ENCODE peak calls at places on chromosomes 2 and 18, in seven cellular contexts. H is testis, U is left ventricle myocardium inferior, O is HCT116, F is ovary, Q is stomach, Z is Panc1. G is an unnamed sample.
A peak's percentile ranks its signal among the peaks of the same experiment; 100 is the strongest.

GRCh38 chr2:149611100-149611820 is 23.7 kb upstream of the MMADHC start:
- DNase-seq in H (no peak), U (no peak), O (no peak), F (no peak), Q (no peak), Z (no peak), G (no peak)

GRCh38 chr2:95017308-95017630 is 8.2 kb upstream of the MAL start:
- DNase-seq in H (no peak), U (no peak), O (no peak), F (no peak), Q (no peak), Z (no peak), G (peak; percentile 39)

GRCh38 chr2:208541982-208542464 is 135.4 kb downstream of the PTH2R start:
- DNase-seq in H (no peak), U (no peak), O (no peak), F (no peak), Q (no peak), Z (no peak), G (no peak)

GRCh38 chr2:126658910-126659613 is 3.1 kb downstream of the GYPC start:
- DNase-seq in H (peak; percentile 41), U (peak; percentile 78), O (no peak), F (peak; percentile 64), Q (peak; percentile 54), Z (no peak), G (no peak)

GRCh38 chr2:165911981-165912380 is 41.6 kb downstream of the TTC21B start:
- DNase-seq in H (no peak), U (no peak), O (no peak), F (no peak), Q (no peak), Z (no peak), G (no peak)

GRCh38 chr2:218518876-218519275 is 49.3 kb downstream of the USP37 start:
- DNase-seq in H (no peak), U (no peak), O (no peak), F (no peak), Q (no peak), Z (no peak), G (no peak)

GRCh38 chr2:70509565-70509964 is 44.1 kb downstream of the TGFA start:
- DNase-seq in H (no peak), U (no peak), O (no peak), F (no peak), Q (peak; percentile 36), Z (no peak), G (peak; percentile 64)

GRCh38 chr2:109321570-109321969 is 192.6 kb downstream of the SH3RF3 start:
- DNase-seq in H (no peak), U (no peak), O (no peak), F (no peak), Q (no peak), Z (no peak), G (no peak)

GRCh38 chr2:67050621-67051020 is 346.5 kb upstream of the ETAA1 start:
- DNase-seq in H (no peak), U (no peak), O (no peak), F (no peak), Q (no peak), Z (no peak), G (no peak)

GRCh38 chr18:8834837-8835236 is 129.5 kb downstream of the MTCL1 start:
- DNase-seq in H (no peak), U (no peak), O (no peak), F (no peak), Q (no peak), Z (no peak), G (no peak)

GRCh38 chr2:224885836-224886547 is 156.3 kb downstream of the DOCK10 start:
- DNase-seq in H (no peak), U (no peak), O (no peak), F (no peak), Q (no peak), Z (no peak), G (no peak)

GRCh38 chr18:80029690-80030089 is 4.5 kb upstream of the RBFA start:
- DNase-seq in H (no peak), U (no peak), O (no peak), F (no peak), Q (no peak), Z (no peak), G (no peak)

GRCh38 chr2:148300534-148300933 is 279.6 kb downstream of the MBD5 start:
- DNase-seq in H (no peak), U (no peak), O (no peak), F (no peak), Q (no peak), Z (no peak), G (no peak)

GRCh38 chr18:9531791-9532410 is 56.6 kb downstream of the RALBP1 start:
- DNase-seq in H (no peak), U (no peak), O (no peak), F (no peak), Q (no peak), Z (no peak), G (no peak)

GRCh38 chr2:69083126-69083733 is 70.3 kb downstream of the ANTXR1 start:
- DNase-seq in H (no peak), U (no peak), O (no peak), F (no peak), Q (no peak), Z (peak; percentile 39), G (peak; percentile 70)

DNA sequence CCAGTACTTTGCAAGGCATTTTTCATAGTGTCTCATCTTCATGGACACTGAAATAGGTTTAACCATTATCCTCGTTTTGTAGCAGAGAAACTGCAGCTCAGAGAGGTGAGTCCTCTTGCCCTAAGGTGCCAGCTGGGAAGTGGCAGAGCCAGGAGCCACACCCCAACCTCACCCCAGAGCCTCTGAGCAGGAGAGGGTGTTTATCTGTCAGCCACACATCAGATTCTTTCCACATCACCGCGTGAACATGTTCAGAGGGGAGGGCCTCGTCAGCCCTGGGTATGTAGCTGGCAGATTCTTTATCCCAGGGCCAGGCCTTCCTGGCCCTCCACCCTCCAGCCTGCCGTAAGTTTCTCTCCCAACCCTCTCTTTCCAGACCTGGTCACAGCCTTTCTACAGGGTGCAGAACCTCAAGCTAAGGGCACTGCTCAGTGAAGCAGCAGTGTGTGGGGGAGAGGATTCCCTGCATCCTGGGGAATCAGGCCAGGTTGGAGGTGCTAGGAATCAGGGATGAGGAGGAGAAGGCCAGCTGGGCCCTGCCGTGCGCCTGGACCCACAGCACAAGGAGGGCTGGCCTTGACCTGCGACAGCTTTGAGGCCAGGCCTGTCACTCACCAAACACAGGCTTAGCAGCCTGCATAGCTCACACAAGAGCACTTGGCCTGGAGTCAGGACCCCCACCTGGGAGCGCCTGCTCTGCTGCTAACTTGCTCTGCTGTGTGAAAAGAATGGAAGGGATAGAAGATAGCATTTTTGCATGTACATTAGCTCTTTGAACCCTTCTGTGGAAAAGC is 111.3 kb upstream of the MCFD2 start:
- DNase-seq in H (no peak), U (no peak), O (no peak), F (no peak), Q (no peak), Z (no peak), G (peak; percentile 50)
- H3K27ac ChIP-seq in H (no peak overlapping the region), U (peak overlapping the region; percentile 81), O (no peak overlapping the region), F (no peak overlapping the region), Q (no peak overlapping the region), Z (no peak overlapping the region), G (peak overlapping the region; percentile 51)

DNA sequence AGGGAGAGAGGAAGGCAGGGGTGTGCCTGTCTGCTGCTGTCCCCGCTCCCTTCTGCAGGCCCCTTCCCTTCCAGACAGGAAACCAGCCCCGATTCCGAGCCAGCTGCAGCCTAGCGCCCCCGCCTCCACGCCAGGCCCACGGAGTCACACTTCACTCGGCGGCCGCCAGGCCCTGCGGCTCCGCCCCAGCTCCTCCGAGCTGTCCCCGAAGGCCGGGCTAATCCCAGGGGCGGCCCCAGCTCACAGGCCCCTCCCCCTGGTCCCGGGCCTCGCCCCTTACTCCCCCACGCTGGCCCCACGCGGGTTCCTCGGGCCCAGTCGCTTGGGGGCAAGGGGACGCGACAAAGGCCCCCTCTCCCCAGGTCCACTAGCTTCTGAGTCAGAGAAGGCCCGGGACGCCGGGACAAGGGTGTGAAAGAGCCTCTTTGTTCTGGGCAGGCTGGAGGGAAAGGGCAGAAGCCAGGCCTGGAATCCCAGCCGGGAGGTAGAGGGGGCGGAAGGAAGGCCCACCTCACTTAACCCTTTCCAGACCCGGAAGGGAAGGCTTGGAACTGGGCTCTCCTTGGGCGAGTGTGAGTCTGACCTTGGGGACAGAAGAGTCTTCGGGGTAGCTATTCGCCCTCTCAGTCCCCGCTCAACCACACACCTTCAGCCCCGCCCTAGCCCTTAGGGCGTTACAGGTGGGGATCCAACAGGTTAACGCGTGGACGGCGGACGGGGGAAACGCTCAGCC is 1.2 kb downstream of the RTKN start:
- DNase-seq in H (peak; percentile 82), U (peak; percentile 91), O (peak; percentile 80), F (peak; percentile 67), Q (peak; percentile 85), Z (no peak), G (peak; percentile 96)
- TF ChIP-seq CTCF in H (no peak), U (peak; percentile 65), O (peak; percentile 3), F (peak; percentile 29), Q (peak; percentile 24), Z (no peak), G (peak; percentile 48)

DNA sequence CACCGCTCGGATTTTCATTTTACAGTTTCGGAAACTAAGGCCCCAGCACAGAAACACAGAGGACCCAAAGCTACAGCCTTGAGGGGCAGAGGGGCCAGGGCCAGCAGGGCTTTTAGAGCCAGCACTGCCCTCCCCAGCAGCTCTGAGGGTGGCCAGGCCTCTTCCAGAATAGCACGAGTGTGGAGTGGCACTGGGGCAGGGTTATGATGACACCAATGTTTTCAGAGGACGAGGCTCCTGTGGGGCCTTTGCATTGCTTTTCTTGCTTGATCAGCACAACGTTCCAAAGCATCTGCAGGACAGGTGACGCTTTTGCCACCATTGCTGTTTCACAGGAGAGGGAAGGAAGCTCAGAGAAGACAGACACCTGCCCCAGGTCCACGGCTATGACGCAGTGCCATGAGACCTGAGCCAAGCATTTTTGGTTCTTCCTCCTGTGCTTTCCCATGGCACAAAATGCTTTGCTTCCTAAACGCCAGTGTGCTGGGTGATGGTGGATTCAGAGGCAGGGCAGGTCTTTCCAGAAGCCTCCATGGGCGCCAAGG is 126.9 kb downstream of the MBP start:
- DNase-seq in H (peak; percentile 10), U (no peak), O (no peak), F (no peak), Q (no peak), Z (no peak), G (no peak)
- H3K27me3 ChIP-seq in H (no peaks in the 10 kb centered on the region), U (no peaks in the 10 kb centered on the region), O (no peaks in the 10 kb centered on the region), F (no peaks in the 10 kb centered on the region), Q (no peaks in the 10 kb centered on the region), Z (no peaks in the 10 kb centered on the region), G (no peaks in the 10 kb centered on the region)

GRCh38 chr2:160365691-160366367 is 127.8 kb downstream of the RBMS1 start:
- DNase-seq in H (peak; percentile 53), U (peak; percentile 82), O (no peak), F (peak; percentile 51), Q (peak; percentile 37), Z (no peak), G (no peak)
- H3K27ac ChIP-seq in H (no peak overlapping the region), U (peak overlapping the region; percentile 87), O (no peak overlapping the region), F (no peak overlapping the region), Q (no peak overlapping the region), Z (no peak overlapping the region), G (no peak overlapping the region)